ENCODE peak calls at places on chromosomes 12 and 14, in four cellular contexts. J is lower leg skin, F is breast epithelium, Z is tibial nerve. N is an unnamed sample.

GRCh38 chr12:50848963-50849362 is 6.2 kb downstream of the TMPRSS12 start:
- DNase-seq in J (no peak), F (no peak), Z (no peak), N (no peak)

GRCh38 chr12:26135010-26135420 is 10.2 kb upstream of the BHLHE41 start:
- DNase-seq in J (no peak), F (peak; percentile 93), Z (no peak), N (no peak)

GRCh38 chr12:12839886-12840285 is 26.7 kb downstream of the DDX47 start:
- DNase-seq in J (no peak), F (peak; percentile 36), Z (no peak), N (no peak)

GRCh38 chr12:85713368-85713767 is 122.8 kb downstream of the RASSF9 start:
- DNase-seq in J (no peak), F (no peak), Z (no peak), N (no peak)

GRCh38 chr14:68961781-68962584 is 17.1 kb downstream of the ACTN1 start:
- DNase-seq in J (no peak), F (no peak), Z (no peak), N (no peak)

GRCh38 chr12:80810874-80811273 is 94.2 kb downstream of the MYF5 start:
- DNase-seq in J (no peak), F (no peak), Z (no peak), N (no peak)

GRCh38 chr14:26887842-26888241 is 290.0 kb upstream of the NOVA1 start:
- DNase-seq in J (peak; percentile 63), F (no peak), Z (no peak), N (no peak)

GRCh38 chr12:114709112-114709511 is 25.1 kb upstream of the TBX3 start:
- DNase-seq in J (no peak), F (no peak), Z (no peak), N (no peak)

GRCh38 chr14:51219473-51220448 is 20.3 kb upstream of the TMX1 start:
- DNase-seq in J (no peak), F (no peak), Z (peak; percentile 44), N (no peak)

GRCh38 chr14:72830786-72831583 is 62.9 kb downstream of the DPF3 start:
- DNase-seq in J (no peak), F (no peak), Z (no peak), N (no peak)

GRCh38 chr12:104263580-104264358 is 39.8 kb upstream of the EID3 start:
- DNase-seq in J (peak; percentile 30), F (no peak), Z (no peak), N (no peak)

GRCh38 chr12:51792417-51792816 is 56.1 kb downstream of the FIGNL2 start:
- DNase-seq in J (no peak), F (no peak), Z (no peak), N (no peak)

GRCh38 chr12:6765634-6766581 is at the start of gene PTMS:
- DNase-seq in J (peak; percentile 62), F (peak; percentile 90), Z (peak; percentile 69), N (no peak)

GRCh38 chr14:75247286-75247922 is 31.2 kb upstream of the FOS start:
- DNase-seq in J (no peak), F (no peak), Z (no peak), N (peak; percentile 57)

GRCh38 chr12:29245246-29245645 is 96.2 kb downstream of the FAR2 start:
- DNase-seq in J (no peak), F (no peak), Z (no peak), N (no peak)

GRCh38 chr12:96236221-96236822 is 42.1 kb downstream of the ELK3 start:
- DNase-seq in J (no peak), F (peak; percentile 85), Z (peak; percentile 39), N (no peak)

GRCh38 chr12:64669270-64669842 is 59.1 kb downstream of the RASSF3 start:
- DNase-seq in J (no peak), F (no peak), Z (no peak), N (peak; percentile 59)

GRCh38 chr12:102063066-102063465 is 1.3 kb upstream of the WASHC3 start:
- DNase-seq in J (no peak), F (no peak), Z (no peak), N (no peak)

GRCh38 chr14:67618617-67619063 is 1.1 kb upstream of the ARG2 start:
- DNase-seq in J (no peak), F (no peak), Z (peak; percentile 25), N (peak; percentile 18)

GRCh38 chr14:87994974-87995373 is 2.0 kb upstream of the GALC start:
- DNase-seq in J (no peak), F (no peak), Z (no peak), N (no peak)

GRCh38 chr14:89507926-89508460 is 91.0 kb upstream of the FOXN3 start:
- DNase-seq in J (no peak), F (no peak), Z (no peak), N (no peak)

GRCh38 chr12:10205251-10205807 is 7.3 kb upstream of the GABARAPL1 start:
- DNase-seq in J (no peak), F (no peak), Z (no peak), N (no peak)

GRCh38 chr14:36582011-36582873 is at the start of gene NKX2-8:
- DNase-seq in J (no peak), F (no peak), Z (no peak), N (no peak)

GRCh38 chr14:73250781-73251500 is 13.6 kb downstream of the PAPLN start:
- DNase-seq in J (no peak), F (no peak), Z (no peak), N (no peak)

GRCh38 chr12:101745481-101745880 is 6.2 kb upstream of the SYCP3 start:
- DNase-seq in J (no peak), F (no peak), Z (no peak), N (no peak)

GRCh38 chr12:50986961-50987737 is 34.8 kb downstream of the HIGD1C start:
- DNase-seq in J (peak; percentile 54), F (peak; percentile 36), Z (peak; percentile 86), N (no peak)

GRCh38 chr14:84655014-84655413 is 874.9 kb upstream of the FLRT2 start:
- DNase-seq in J (no peak), F (no peak), Z (no peak), N (no peak)

GRCh38 chr14:95098984-95099599 is 58.2 kb downstream of the DICER1 start:
- DNase-seq in J (peak; percentile 60), F (peak; percentile 64), Z (peak; percentile 65), N (peak; percentile 21)

GRCh38 chr12:52211716-52212585 is 20.1 kb upstream of the KRT80 start:
- DNase-seq in J (no peak), F (no peak), Z (no peak), N (no peak)

GRCh38 chr14:68124885-68125731 is 305.5 kb downstream of the RAD51B start:
- DNase-seq in J (no peak), F (no peak), Z (no peak), N (no peak)

GRCh38 chr12:52494518-52494917 is 1.5 kb upstream of the KRT6A start:
- DNase-seq in J (peak; percentile 86), F (peak; percentile 92), Z (peak; percentile 66), N (no peak)

DNA sequence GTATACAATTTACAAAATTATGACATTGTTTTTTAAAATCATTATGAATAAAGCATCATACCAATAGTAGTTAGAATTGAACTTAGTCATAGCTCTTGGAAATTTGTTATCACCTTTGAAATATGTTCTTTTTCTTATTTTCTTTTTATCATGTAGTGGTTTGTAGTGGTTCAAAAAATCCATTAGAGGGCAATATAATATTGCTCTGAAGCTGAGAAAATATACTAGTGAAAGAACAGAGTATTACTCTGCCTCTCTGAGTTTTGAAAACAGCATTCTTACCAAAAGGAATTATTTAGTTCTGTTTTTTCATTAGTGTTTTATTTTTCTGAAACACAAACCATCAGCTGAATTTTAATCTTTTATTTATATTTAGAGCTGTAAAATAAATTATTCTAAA is 76.2 kb downstream of the PDZRN4 start:
- DNase-seq in J (no peak), F (no peak), Z (no peak), N (no peak)
- TF ChIP-seq CTCF in J (no peak), F (peak; percentile 20), Z (peak; percentile 12), N (no peak)

DNA sequence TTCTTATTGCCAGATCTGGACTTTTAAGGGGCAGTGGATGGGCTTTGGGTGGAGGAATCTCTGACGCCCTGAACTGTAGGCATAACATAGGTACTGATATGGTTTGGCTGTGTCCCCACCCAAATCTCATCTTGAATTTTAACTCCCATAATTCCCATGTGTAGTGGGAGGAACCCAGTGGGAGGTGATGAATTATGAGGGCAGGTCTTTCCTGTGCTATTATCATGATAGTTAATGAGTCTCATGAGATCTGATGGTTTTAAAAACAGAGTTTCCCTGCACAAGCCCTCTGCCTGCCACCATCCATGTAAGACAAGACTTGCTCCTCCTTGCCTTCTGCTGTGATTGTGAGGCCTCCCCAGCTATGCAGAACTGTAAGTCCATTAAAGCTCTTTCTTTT is 160.0 kb upstream of the CRY1 start:
- DNase-seq in J (no peak), F (no peak), Z (no peak), N (no peak)
- TF ChIP-seq CTCF in J (no peak), F (no peak), Z (no peak), N (no peak)

GRCh38 chr12:131315601-131316000 is 361.9 kb downstream of the ADGRD1 start:
- DNase-seq in J (no peak), F (no peak), Z (no peak), N (no peak)
- TF ChIP-seq CTCF in J (no peak), F (no peak), Z (no peak), N (no peak)

GRCh38 chr14:104968541-104969401 is 9.4 kb downstream of the AHNAK2 start:
- DNase-seq in J (peak; percentile 86), F (peak; percentile 67), Z (no peak), N (no peak)
- TF ChIP-seq CTCF in J (no peak), F (no peak), Z (no peak), N (no peak)

DNA sequence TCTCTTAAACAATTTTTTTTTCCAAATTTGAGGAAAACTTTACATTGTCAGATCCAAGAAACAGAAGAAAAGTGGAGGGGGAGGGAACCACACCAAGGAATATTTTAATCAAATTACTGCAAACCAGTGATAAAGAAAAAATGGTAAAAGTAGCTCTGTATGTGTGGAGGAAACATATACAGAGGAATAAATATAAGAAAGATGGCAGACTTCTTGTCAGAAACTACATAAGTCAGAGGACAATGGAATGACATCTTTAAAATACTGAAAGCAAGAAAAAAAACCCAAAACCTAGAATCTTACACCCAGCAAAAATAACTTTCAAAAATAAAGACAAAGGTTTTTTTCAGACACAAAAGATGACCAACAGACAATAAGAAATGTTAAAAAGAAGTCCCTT is 10.2 kb upstream of the LLPH start:
- DNase-seq in J (no peak), F (no peak), Z (no peak), N (no peak)
- TF ChIP-seq CTCF in J (no peak), F (no peak), Z (no peak), N (no peak)

DNA sequence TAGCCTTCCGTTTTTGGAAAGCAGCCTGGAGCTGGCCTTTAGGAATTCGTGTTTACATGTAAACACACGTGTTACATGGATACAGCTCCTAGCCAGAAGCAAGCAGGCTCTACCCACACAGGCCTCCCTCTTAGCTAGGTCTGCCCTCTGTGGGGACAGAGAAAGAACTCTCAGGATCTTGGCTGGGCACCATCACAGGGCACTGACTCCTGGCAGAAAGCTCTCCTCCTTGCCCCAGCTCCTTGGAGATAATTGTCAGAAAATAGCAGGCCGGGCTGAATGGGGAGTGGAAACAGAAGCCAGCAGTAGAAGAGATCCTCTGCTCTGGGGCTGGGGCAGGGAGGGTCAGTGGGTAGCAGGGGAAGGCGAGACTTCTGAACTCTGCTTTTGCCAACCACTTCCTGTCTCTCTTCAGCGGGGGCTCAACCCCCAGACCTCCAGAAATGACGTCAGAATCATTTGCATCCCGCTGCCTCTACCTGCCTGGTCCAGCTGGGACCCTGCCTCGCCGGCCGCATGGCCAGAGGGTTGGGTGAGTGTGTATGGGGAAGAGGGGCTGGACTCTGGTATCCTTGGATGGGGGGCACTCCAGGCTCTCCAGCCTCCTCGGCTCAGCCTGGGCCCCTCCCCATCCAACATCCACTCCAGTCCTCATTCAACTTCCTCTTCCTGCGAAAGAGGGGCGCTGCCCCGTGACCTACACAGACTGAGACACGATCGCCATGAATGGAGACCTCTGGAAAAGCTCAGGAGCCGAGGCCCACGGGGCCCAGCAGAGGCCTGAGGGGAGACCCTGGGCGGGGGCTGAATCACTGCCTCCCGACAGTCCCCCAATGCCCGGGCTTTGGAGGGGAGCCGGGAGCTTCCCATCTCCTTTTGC is 650 bp upstream of the HOXC4 start:
- DNase-seq in J (no peak), F (no peak), Z (no peak), N (no peak)
- TF ChIP-seq CTCF in J (no peak), F (no peak), Z (no peak), N (no peak)

N was measured in natural killer cell.